ENCODE peak calls at places on chromosomes 16 and 17, in six cellular contexts. J is mesendoderm, W is IMR-90, B is H1, Z is mesenchymal stem cell, R is neuronal stem cell. P is an unnamed sample.

GRCh38 chr16:85215478-85216120 is 103.3 kb upstream of the CIBAR2 start:
- DNase-seq in Z (no peak), R (no peak), B (no peak), W (no peak), J (no peak), P (no peak)

GRCh38 chr16:65200857-65201256 is 79.0 kb upstream of the CDH11 start:
- DNase-seq in Z (peak), J (no peak), B (no peak), W (peak), R (no peak), P (no peak)

GRCh38 chr16:29290631-29291247 is 115.8 kb downstream of the NPIPB11 start:
- DNase-seq in Z (peak), B (peak), R (peak), J (peak), W (peak), P (peak)

GRCh38 chr17:1220346-1220745 is 40.6 kb upstream of the ABR start:
- DNase-seq in Z (no peak), B (no peak), R (no peak), J (no peak), W (no peak), P (no peak)

GRCh38 chr16:30771726-30772125 is 9.6 kb downstream of the RNF40 start:
- DNase-seq in B (no peak), R (no peak), J (no peak), Z (peak), W (no peak), P (no peak)

GRCh38 chr17:40097931-40098845 is 2.2 kb downstream of the NR1D1 start:
- DNase-seq in J (no peak), R (no peak), Z (peak), W (no peak), B (no peak), P (no peak)

GRCh38 chr16:1553976-1554825 is 20.7 kb downstream of the TMEM204 start:
- DNase-seq in B (no peak), R (no peak), J (no peak), Z (no peak), W (no peak), P (no peak)

GRCh38 chr16:46828292-46828691 is 2.7 kb downstream of the C16orf87 start:
- DNase-seq in B (no peak), Z (no peak), W (no peak), R (no peak), J (no peak), P (no peak)

GRCh38 chr16:31135535-31136286 is at the start of gene PRSS8:
- DNase-seq in B (no peak), R (no peak), W (no peak), J (peak), Z (no peak), P (peak)

GRCh38 chr17:44235583-44235936 is 16.1 kb upstream of the UBTF start:
- DNase-seq in W (peak), B (no peak), R (no peak), J (no peak), Z (no peak), P (peak)

GRCh38 chr17:78934681-78935418 is 9.7 kb upstream of the TIMP2 start:
- DNase-seq in Z (no peak), J (no peak), B (no peak), R (no peak), W (peak), P (no peak)

GRCh38 chr16:66512589-66513404 is 37.1 kb downstream of the TK2 start:
- DNase-seq in R (no peak), J (peak), W (no peak), B (no peak), Z (peak), P (peak)

GRCh38 chr17:82751171-82751570 is 694 bp upstream of the TBCD start:
- DNase-seq in W (no peak), J (peak), Z (no peak), R (no peak), B (no peak), P (no peak)

GRCh38 chr17:50192116-50192872 is 9.1 kb downstream of the COL1A1 start:
- DNase-seq in R (no peak), Z (no peak), W (no peak), B (no peak), J (no peak), P (no peak)

GRCh38 chr16:50692999-50693781 is at the start of gene NOD2:
- DNase-seq in J (peak), B (no peak), W (no peak), R (peak), Z (no peak), P (peak)

GRCh38 chr16:69848635-69849545 is 86.8 kb downstream of the WWP2 start:
- DNase-seq in W (peak), Z (peak), J (no peak), R (no peak), B (no peak), P (no peak)

GRCh38 chr16:2471016-2471652 is at the start of gene NTN3:
- DNase-seq in B (no peak), W (no peak), J (peak), R (peak), Z (no peak), P (no peak)

GRCh38 chr17:2689411-2690164 is 22.0 kb downstream of the CLUH start:
- DNase-seq in R (no peak), J (no peak), B (no peak), Z (no peak), W (no peak), P (no peak)

GRCh38 chr16:70250748-70251650 is 741 bp downstream of the EXOSC6 start:
- DNase-seq in R (peak), Z (peak), J (peak), B (no peak), W (peak), P (peak)

GRCh38 chr16:83682126-83682857 is 125.5 kb upstream of the HSBP1 start:
- DNase-seq in R (no peak), W (no peak), Z (peak), J (no peak), B (no peak), P (no peak)

GRCh38 chr17:39607851-39608130 is at the start of gene NEUROD2:
- DNase-seq in J (no peak), B (no peak), W (no peak), R (no peak), Z (no peak), P (no peak)

GRCh38 chr17:39450051-39450450 is 1.0 kb downstream of the MED1 start:
- DNase-seq in R (no peak), J (peak), B (no peak), W (no peak), Z (no peak), P (peak)

GRCh38 chr17:9120471-9120870 is 99.2 kb downstream of the NTN1 start:
- DNase-seq in W (no peak), J (no peak), B (no peak), Z (no peak), R (no peak), P (no peak)

GRCh38 chr16:88382491-88383400 is at the start of gene ZNF469:
- DNase-seq in R (no peak), Z (peak), B (no peak), W (peak), J (no peak), P (no peak)

GRCh38 chr17:4043862-4044261 is 79.6 kb upstream of the ATP2A3 start:
- DNase-seq in J (no peak), R (no peak), B (no peak), W (no peak), Z (no peak), P (no peak)

GRCh38 chr17:57278740-57279387 is 22.5 kb downstream of the MSI2 start:
- DNase-seq in R (no peak), Z (no peak), B (no peak), J (no peak), W (no peak), P (no peak)

GRCh38 chr16:19479302-19479721 is 42.6 kb downstream of the GDE1 start:
- DNase-seq in Z (no peak), W (no peak), J (peak), B (no peak), R (no peak), P (peak)

GRCh38 chr17:49890077-49890821 is 42.4 kb upstream of the TAC4 start:
- DNase-seq in J (peak), W (no peak), B (no peak), Z (no peak), R (no peak), P (peak)

GRCh38 chr17:42928714-42929496 is 28.3 kb downstream of the G6PC1 start:
- DNase-seq in J (peak), W (peak), Z (peak), R (no peak), B (no peak), P (peak)

GRCh38 chr17:27905524-27906237 is 12.5 kb upstream of the LYRM9 start:
- DNase-seq in R (no peak), W (no peak), Z (no peak), B (no peak), J (no peak), P (no peak)
- H3K23ac ChIP-seq in R (no peak), W (no peak), Z (no peak), B (no peak), J (no peak), P (peak)

DNA sequence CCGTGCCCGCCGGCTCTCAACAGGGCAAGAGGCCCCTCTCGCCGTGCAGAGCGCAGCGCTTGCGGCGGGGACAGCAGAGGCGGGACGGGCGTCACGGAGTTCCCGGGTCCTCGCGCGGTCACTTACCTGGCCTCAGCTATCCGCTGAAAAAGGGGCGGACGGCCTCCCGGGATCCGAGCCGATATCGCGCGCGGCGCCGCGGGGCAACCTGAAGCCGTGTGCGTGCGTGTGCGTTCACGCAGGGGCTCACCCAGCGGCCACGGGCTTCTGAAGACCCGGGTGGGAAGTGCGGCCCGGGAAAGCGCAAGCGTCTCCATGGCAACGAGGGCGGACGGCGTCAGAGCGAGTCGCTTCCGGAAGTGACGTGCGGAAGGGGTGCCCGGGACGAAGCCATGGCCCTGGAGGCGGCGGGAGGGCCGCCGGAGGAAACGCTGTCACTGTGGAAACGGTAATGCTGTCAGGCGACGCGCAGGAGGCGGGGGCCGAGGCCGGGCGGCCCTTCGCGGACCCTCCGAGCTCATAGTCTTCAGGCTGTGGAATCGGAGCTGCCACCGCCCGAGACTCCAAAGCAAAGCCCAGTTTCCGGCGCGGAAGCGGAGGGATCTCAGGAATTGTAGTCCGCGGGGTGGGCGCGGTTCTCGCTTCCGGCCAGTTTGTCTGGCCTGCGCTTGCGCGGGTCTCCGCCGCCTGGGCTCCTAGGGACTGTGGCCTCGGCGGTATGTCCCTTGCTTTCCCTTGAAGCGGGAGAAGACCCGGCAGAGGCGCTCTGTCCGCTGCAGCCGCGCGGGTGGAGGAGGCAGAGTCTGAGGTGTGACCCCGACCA is at the start of gene ENDOV:
- DNase-seq in B (peak), R (peak), J (peak), W (peak), Z (peak), P (peak)
- H3K4me3 ChIP-seq in B (peak), R (peak), J (peak), W (peak), Z (peak), P (peak)

GRCh38 chr17:67477687-67478086 is 100.6 kb downstream of the PITPNC1 start:
- DNase-seq in B (no peak), W (peak), Z (no peak), R (no peak), J (no peak), P (no peak)

GRCh38 chr17:67471118-67471517 is 94.0 kb downstream of the PITPNC1 start:
- DNase-seq in Z (no peak), R (no peak), B (no peak), W (no peak), J (no peak), P (no peak)

GRCh38 chr17:67476787-67477335 is 99.8 kb downstream of the PITPNC1 start:
- DNase-seq in J (no peak), Z (no peak), B (no peak), R (no peak), W (no peak), P (no peak)

GRCh38 chr17:67475161-67475887 is 98.2 kb downstream of the PITPNC1 start:
- DNase-seq in Z (peak), J (peak), R (no peak), B (peak), W (peak), P (peak)

DNA sequence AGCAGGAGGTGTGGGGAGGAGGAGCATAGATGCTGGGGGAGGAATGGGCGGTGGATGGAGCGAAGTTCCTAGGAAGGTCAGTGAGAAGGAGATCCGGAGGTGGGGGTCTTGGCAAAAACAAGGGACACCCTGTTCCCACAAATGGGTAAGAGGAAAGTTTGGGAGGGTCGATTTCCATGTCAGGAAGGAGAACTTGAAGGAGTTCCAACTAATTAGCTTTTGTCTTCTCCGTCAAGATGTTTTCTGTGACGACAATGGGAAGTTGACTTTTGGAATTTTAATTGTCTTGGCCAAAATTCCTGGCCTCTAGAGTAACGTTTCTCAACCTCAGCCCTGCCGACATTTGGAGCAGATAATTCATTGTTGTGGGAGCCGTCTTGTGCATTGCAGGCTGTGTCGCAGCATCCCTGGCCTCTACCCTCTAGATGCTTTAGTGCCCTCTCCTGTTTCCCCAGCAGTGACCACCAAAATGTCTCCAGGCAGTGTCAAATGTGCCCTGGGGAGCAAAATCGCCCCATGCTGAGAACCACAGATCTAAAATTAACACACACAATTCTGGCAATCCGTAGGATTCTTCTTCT is 97.1 kb downstream of the PITPNC1 start:
- DNase-seq in Z (no peak), B (no peak), R (no peak), W (peak), J (peak), P (no peak)
- H3K4me2 ChIP-seq in Z (no peak), B (no peak), R (no peak), W (no peak), J (no peak), P (no peak)

GRCh38 chr17:60392042-60392844 is at the start of gene USP32:
- DNase-seq in J (peak), R (peak), W (peak), B (peak), Z (peak), P (peak)

GRCh38 chr17:60392845-60393702 is 1.1 kb upstream of the USP32 start:
- DNase-seq in J (peak), W (peak), B (no peak), Z (peak), R (no peak), P (no peak)

GRCh38 chr17:60390881-60391418 is 983 bp downstream of the USP32 start:
- DNase-seq in R (peak), J (peak), B (no peak), W (peak), Z (peak), P (no peak)

GRCh38 chr17:60390223-60390622 is 1.7 kb downstream of the USP32 start:
- DNase-seq in R (no peak), B (no peak), W (peak), Z (peak), J (no peak), P (no peak)

DNA sequence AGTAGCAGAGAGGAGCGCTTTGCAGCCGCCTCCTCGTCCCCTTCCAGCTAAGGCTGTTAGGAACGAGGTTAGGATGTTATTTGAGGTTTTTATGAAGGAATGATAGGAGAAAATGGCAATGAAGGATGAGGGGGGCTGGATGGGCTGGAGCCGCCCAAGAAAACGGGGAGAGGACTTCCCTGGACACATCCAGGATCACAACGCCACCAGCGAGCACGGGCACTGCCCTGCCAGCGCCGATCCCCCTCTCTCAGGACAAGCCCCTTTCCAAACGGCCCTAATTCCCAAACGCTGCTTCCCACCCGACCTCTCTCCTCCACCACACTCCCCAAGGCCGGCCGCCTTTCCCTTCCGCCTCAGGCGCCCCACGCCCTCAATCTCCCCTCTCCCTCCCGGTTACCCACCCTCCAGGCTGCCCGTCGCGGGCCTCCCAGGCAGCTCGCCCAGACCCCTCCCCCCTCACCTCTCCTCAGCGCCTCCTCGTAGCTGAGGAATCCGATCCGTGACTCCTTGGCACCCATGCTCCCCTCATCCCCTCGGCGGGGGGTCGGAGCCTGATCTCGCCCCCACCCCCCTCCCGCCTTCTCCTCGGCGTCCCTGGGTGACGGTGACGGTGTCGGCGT is 403 bp downstream of the USP32 start:
- DNase-seq in J (no peak), W (no peak), R (no peak), Z (no peak), B (peak), P (no peak)
- H3K23ac ChIP-seq in J (peak), W (peak), R (peak), Z (no peak), B (no peak), P (no peak)

GRCh38 chr17:58390884-58391283 is 26.4 kb downstream of the RNF43 start:
- DNase-seq in R (no peak), Z (no peak), B (no peak), J (no peak), W (no peak), P (no peak)

GRCh38 chr17:58386708-58387107 is 30.6 kb downstream of the RNF43 start:
- DNase-seq in B (no peak), W (no peak), Z (no peak), J (no peak), R (no peak), P (no peak)

GRCh38 chr17:58391302-58391984 is 25.9 kb downstream of the RNF43 start:
- DNase-seq in Z (no peak), B (no peak), R (no peak), J (no peak), W (no peak), P (no peak)

GRCh38 chr17:58387834-58388233 is 29.5 kb downstream of the RNF43 start:
- DNase-seq in B (no peak), R (no peak), W (no peak), J (no peak), Z (no peak), P (no peak)

GRCh38 chr17:58388302-58389190 is 28.8 kb downstream of the RNF43 start:
- DNase-seq in R (no peak), W (no peak), B (no peak), J (peak), Z (no peak), P (no peak)
- H3K4me3 ChIP-seq in R (no peak), W (no peak), B (peak), J (no peak), Z (no peak), P (no peak)

GRCh38 chr17:66444001-66444400 is 141.6 kb downstream of the PRKCA start:
- DNase-seq in J (no peak), Z (no peak), W (no peak), B (no peak), R (no peak), P (peak)

GRCh38 chr17:66447159-66447558 is 144.7 kb downstream of the PRKCA start:
- DNase-seq in R (no peak), Z (no peak), W (no peak), B (no peak), J (no peak), P (no peak)

GRCh38 chr17:66445229-66445628 is 142.8 kb downstream of the PRKCA start:
- DNase-seq in J (no peak), R (no peak), Z (peak), W (no peak), B (no peak), P (no peak)

GRCh38 chr17:66448008-66448644 is 145.7 kb downstream of the PRKCA start:
- DNase-seq in B (no peak), J (no peak), R (no peak), Z (no peak), W (no peak), P (no peak)

DNA sequence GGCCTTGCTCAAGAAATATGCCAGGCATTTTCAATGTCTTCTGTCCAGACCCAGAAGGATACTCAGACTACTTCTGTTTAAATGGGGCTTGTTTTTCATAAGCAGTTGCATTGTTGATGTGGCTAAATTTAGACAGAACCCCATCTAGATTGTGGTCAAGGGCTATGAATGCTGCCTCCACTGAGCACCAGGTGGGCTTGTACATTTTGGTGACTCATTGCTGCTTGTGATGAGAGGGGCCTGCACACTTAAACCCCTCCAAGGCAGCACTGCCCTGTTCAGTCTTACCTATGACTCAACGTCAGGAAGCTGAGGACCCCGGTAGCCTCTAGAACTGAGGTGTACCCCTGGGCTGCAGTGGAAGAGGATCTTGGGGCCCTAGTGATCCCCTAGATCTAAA is 144.0 kb downstream of the PRKCA start:
- DNase-seq in J (no peak), Z (peak), W (no peak), R (no peak), B (no peak), P (no peak)
- H3K4me2 ChIP-seq in J (no peak), Z (no peak), W (no peak), R (no peak), B (no peak), P (no peak)

P was measured in trophoblast cell.